ENCODE peak calls at places on chromosomes 13 and 19, in ten cellular contexts. One of them, this sample, is unnamed.

GRCh38 chr19:46428278-46429141 is at the start of gene PNMA8C:
- DNase-seq in astrocyte: peak; percentile 29
- DNase-seq in GM23248: peak; percentile 78
- DNase-seq in CD8-positive, alpha-beta memory T cell: peak; percentile 12
- DNase-seq in bronchial epithelial cell: no peak
- DNase-seq in psoas muscle: peak; percentile 74
- DNase-seq in mesendoderm: peak; percentile 90
- DNase-seq in neuronal stem cell: peak; percentile 89
- DNase-seq in fibroblast of lung: peak; percentile 52
- DNase-seq in GM06990: peak; percentile 70
- DNase-seq in this sample: peak; percentile 85

GRCh38 chr13:93752506-93752905 is 525.9 kb downstream of the GPC6 start:
- DNase-seq in bronchial epithelial cell: no peak
- DNase-seq in astrocyte: no peak
- DNase-seq in psoas muscle: no peak
- DNase-seq in neuronal stem cell: no peak
- DNase-seq in GM23248: peak; percentile 42
- DNase-seq in fibroblast of lung: no peak
- DNase-seq in GM06990: no peak
- DNase-seq in CD8-positive, alpha-beta memory T cell: no peak
- DNase-seq in mesendoderm: no peak
- DNase-seq in this sample: no peak

GRCh38 chr19:46718934-46719551 is 2.1 kb upstream of the PRKD2 start:
- DNase-seq in GM06990: peak; percentile 83
- DNase-seq in bronchial epithelial cell: no peak
- DNase-seq in mesendoderm: no peak
- DNase-seq in neuronal stem cell: no peak
- DNase-seq in fibroblast of lung: no peak
- DNase-seq in GM23248: no peak
- DNase-seq in psoas muscle: no peak
- DNase-seq in CD8-positive, alpha-beta memory T cell: no peak
- DNase-seq in astrocyte: no peak
- DNase-seq in this sample: no peak

GRCh38 chr19:5718579-5719273 is 1.2 kb downstream of the LONP1 start:
- DNase-seq in astrocyte: peak; percentile 80
- DNase-seq in neuronal stem cell: no peak
- DNase-seq in mesendoderm: peak; percentile 84
- DNase-seq in GM23248: peak; percentile 91
- DNase-seq in psoas muscle: no peak
- DNase-seq in GM06990: peak; percentile 41
- DNase-seq in bronchial epithelial cell: peak; percentile 78
- DNase-seq in CD8-positive, alpha-beta memory T cell: no peak
- DNase-seq in fibroblast of lung: peak; percentile 92
- DNase-seq in this sample: no peak

GRCh38 chr19:7904074-7905020 is 670 bp downstream of the MAP2K7 start:
- DNase-seq in mesendoderm: peak; percentile 46
- DNase-seq in GM06990: peak; percentile 69
- DNase-seq in psoas muscle: peak; percentile 70
- DNase-seq in neuronal stem cell: no peak
- DNase-seq in fibroblast of lung: no peak
- DNase-seq in CD8-positive, alpha-beta memory T cell: peak; percentile 85
- DNase-seq in astrocyte: no peak
- DNase-seq in GM23248: no peak
- DNase-seq in bronchial epithelial cell: no peak
- DNase-seq in this sample: no peak

GRCh38 chr13:41428155-41428554 is 29.2 kb upstream of the RGCC start:
- DNase-seq in astrocyte: no peak
- DNase-seq in psoas muscle: no peak
- DNase-seq in mesendoderm: peak; percentile 27
- DNase-seq in bronchial epithelial cell: no peak
- DNase-seq in GM06990: peak; percentile 6
- DNase-seq in neuronal stem cell: peak; percentile 6
- DNase-seq in CD8-positive, alpha-beta memory T cell: peak; percentile 36
- DNase-seq in fibroblast of lung: no peak
- DNase-seq in GM23248: peak; percentile 7
- DNase-seq in this sample: no peak

GRCh38 chr13:92989301-92989700 is 237.3 kb upstream of the GPC6 start:
- DNase-seq in GM06990: no peak
- DNase-seq in CD8-positive, alpha-beta memory T cell: no peak
- DNase-seq in GM23248: no peak
- DNase-seq in psoas muscle: no peak
- DNase-seq in bronchial epithelial cell: peak; percentile 13
- DNase-seq in fibroblast of lung: no peak
- DNase-seq in neuronal stem cell: no peak
- DNase-seq in mesendoderm: peak; percentile 30
- DNase-seq in astrocyte: peak; percentile 80
- DNase-seq in this sample: no peak

GRCh38 chr19:37594982-37595382 is 306 bp downstream of the ZNF540 start:
- DNase-seq in neuronal stem cell: no peak
- DNase-seq in GM23248: peak; percentile 80
- DNase-seq in CD8-positive, alpha-beta memory T cell: peak; percentile 48
- DNase-seq in fibroblast of lung: no peak
- DNase-seq in astrocyte: peak; percentile 74
- DNase-seq in bronchial epithelial cell: no peak
- DNase-seq in mesendoderm: no peak
- DNase-seq in psoas muscle: peak; percentile 71
- DNase-seq in GM06990: no peak
- DNase-seq in this sample: no peak

GRCh38 chr13:30616927-30617314 is 799 bp upstream of the USPL1 start:
- DNase-seq in neuronal stem cell: no peak
- DNase-seq in CD8-positive, alpha-beta memory T cell: peak; percentile 21
- DNase-seq in GM23248: peak; percentile 91
- DNase-seq in bronchial epithelial cell: peak; percentile 78
- DNase-seq in fibroblast of lung: peak; percentile 96
- DNase-seq in astrocyte: peak; percentile 92
- DNase-seq in psoas muscle: no peak
- DNase-seq in GM06990: no peak
- DNase-seq in mesendoderm: peak; percentile 95
- DNase-seq in this sample: peak; percentile 27

GRCh38 chr13:31261241-31261640 is 61.5 kb downstream of the B3GLCT start:
- DNase-seq in neuronal stem cell: no peak
- DNase-seq in fibroblast of lung: no peak
- DNase-seq in astrocyte: no peak
- DNase-seq in mesendoderm: peak; percentile 31
- DNase-seq in GM23248: no peak
- DNase-seq in bronchial epithelial cell: peak; percentile 29
- DNase-seq in GM06990: no peak
- DNase-seq in psoas muscle: no peak
- DNase-seq in CD8-positive, alpha-beta memory T cell: no peak
- DNase-seq in this sample: no peak

GRCh38 chr19:55216461-55217198 is 7.3 kb upstream of the PTPRH start:
- DNase-seq in astrocyte: peak; percentile 100
- DNase-seq in psoas muscle: peak; percentile 79
- DNase-seq in bronchial epithelial cell: peak; percentile 99
- DNase-seq in GM23248: peak; percentile 100
- DNase-seq in CD8-positive, alpha-beta memory T cell: peak; percentile 30
- DNase-seq in GM06990: peak; percentile 43
- DNase-seq in fibroblast of lung: peak; percentile 99
- DNase-seq in mesendoderm: peak; percentile 99
- DNase-seq in neuronal stem cell: peak; percentile 81
- DNase-seq in this sample: peak; percentile 93

GRCh38 chr19:41016488-41017071 is 25.5 kb downstream of the CYP2B6 start:
- DNase-seq in GM06990: no peak
- DNase-seq in GM23248: no peak
- DNase-seq in fibroblast of lung: no peak
- DNase-seq in CD8-positive, alpha-beta memory T cell: no peak
- DNase-seq in psoas muscle: no peak
- DNase-seq in neuronal stem cell: no peak
- DNase-seq in astrocyte: no peak
- DNase-seq in bronchial epithelial cell: no peak
- DNase-seq in mesendoderm: no peak
- DNase-seq in this sample: no peak

GRCh38 chr19:27742041-27742440 is 1470.9 kb downstream of the UQCRFS1 start:
- DNase-seq in CD8-positive, alpha-beta memory T cell: no peak
- DNase-seq in neuronal stem cell: no peak
- DNase-seq in fibroblast of lung: no peak
- DNase-seq in psoas muscle: no peak
- DNase-seq in GM23248: no peak
- DNase-seq in GM06990: no peak
- DNase-seq in astrocyte: peak; percentile 44
- DNase-seq in bronchial epithelial cell: no peak
- DNase-seq in mesendoderm: no peak
- DNase-seq in this sample: no peak

DNA sequence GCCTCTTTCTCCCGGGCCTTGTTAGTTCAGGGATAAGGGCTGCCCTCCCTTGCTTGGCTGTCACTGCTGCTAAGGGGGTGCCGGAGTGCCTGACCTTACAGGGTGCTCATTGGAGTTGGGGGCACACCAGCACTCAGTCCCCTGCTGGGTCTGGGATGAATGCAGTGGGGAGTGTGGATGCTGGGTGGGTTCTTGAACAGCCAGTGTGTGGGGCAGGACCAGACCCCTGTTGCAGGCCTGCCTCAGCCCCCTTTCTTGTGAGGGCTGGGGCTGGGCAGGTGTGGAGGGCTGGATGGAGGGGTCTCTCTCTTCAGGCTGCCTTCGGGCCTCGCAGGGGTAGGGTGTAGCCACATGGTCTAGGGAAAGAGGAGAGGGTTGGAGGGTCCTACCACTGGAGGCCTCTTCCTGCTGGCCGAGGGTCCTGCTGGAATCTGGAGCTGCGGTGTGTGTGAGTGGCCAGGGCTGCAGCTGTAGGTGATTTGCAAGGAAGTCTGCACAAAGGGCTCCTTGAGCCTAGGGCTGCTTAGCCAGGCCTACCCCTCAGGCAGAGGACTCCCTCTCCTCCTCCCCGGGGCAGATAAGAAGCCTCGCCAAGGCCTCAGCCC is 3.2 kb downstream of the CEBPA start:
- DNase-seq in bronchial epithelial cell: no peak
- DNase-seq in CD8-positive, alpha-beta memory T cell: no peak
- DNase-seq in GM23248: no peak
- DNase-seq in psoas muscle: no peak
- DNase-seq in neuronal stem cell: no peak
- DNase-seq in astrocyte: no peak
- DNase-seq in fibroblast of lung: no peak
- DNase-seq in GM06990: no peak
- DNase-seq in mesendoderm: no peak
- DNase-seq in this sample: no peak
- H3K27me3 ChIP-seq in bronchial epithelial cell: no peaks in the 10 kb centered on the region
- H3K27me3 ChIP-seq in CD8-positive, alpha-beta memory T cell: peaks cover 18% of the 10 kb centered on the region
- H3K27me3 ChIP-seq in GM23248: peaks cover 31% of the 10 kb centered on the region
- H3K27me3 ChIP-seq in psoas muscle: no peaks in the 10 kb centered on the region
- H3K27me3 ChIP-seq in neuronal stem cell: peaks cover 38% of the 10 kb centered on the region
- H3K27me3 ChIP-seq in astrocyte: peaks cover 35% of the 10 kb centered on the region
- H3K27me3 ChIP-seq in fibroblast of lung: peaks cover 35% of the 10 kb centered on the region
- H3K27me3 ChIP-seq in GM06990: peaks cover 5% of the 10 kb centered on the region
- H3K27me3 ChIP-seq in mesendoderm: peaks cover 28% of the 10 kb centered on the region
- H3K27me3 ChIP-seq in this sample: peaks cover 21% of the 10 kb centered on the region

DNA sequence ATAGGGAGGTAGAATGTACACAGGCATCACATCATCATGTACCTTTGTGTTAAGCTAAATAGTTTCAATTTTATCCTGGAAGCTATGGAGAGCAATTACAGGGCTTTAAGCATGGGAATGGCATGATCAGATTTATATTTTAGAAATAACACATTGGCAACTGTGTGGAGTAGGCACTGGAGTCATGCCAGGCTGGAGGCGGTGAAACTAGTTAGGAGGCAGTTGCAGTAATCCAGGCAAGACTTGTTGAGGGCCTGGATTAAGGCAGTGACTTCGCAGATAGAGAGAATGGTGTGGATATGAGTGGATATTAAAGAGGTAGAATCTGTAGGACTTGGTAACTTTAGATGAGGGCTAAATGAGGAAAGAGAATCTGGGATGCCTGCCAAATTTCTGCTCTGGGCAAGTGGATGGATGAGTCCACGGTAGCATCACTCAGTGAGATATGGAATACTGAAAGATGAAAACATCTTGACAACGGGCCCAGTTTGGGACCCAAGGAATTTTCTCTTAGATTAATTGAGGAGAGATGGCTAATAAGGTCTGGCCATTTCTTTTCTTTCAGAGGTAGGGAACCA is 506.2 kb downstream of the FGF9 start:
- DNase-seq in bronchial epithelial cell: no peak
- DNase-seq in GM23248: no peak
- DNase-seq in astrocyte: no peak
- DNase-seq in GM06990: no peak
- DNase-seq in mesendoderm: no peak
- DNase-seq in psoas muscle: no peak
- DNase-seq in neuronal stem cell: no peak
- DNase-seq in fibroblast of lung: peak; percentile 7
- DNase-seq in CD8-positive, alpha-beta memory T cell: no peak
- DNase-seq in this sample: no peak
- H3K4me3 ChIP-seq in bronchial epithelial cell: no peak overlapping the region
- H3K4me3 ChIP-seq in GM23248: no peak overlapping the region
- H3K4me3 ChIP-seq in astrocyte: no peak overlapping the region
- H3K4me3 ChIP-seq in GM06990: no peak overlapping the region
- H3K4me3 ChIP-seq in mesendoderm: no peak overlapping the region
- H3K4me3 ChIP-seq in psoas muscle: no peak overlapping the region
- H3K4me3 ChIP-seq in neuronal stem cell: no peak overlapping the region
- H3K4me3 ChIP-seq in fibroblast of lung: no peak overlapping the region
- H3K4me3 ChIP-seq in CD8-positive, alpha-beta memory T cell: no peak overlapping the region
- H3K4me3 ChIP-seq in this sample: no peak overlapping the region

DNA sequence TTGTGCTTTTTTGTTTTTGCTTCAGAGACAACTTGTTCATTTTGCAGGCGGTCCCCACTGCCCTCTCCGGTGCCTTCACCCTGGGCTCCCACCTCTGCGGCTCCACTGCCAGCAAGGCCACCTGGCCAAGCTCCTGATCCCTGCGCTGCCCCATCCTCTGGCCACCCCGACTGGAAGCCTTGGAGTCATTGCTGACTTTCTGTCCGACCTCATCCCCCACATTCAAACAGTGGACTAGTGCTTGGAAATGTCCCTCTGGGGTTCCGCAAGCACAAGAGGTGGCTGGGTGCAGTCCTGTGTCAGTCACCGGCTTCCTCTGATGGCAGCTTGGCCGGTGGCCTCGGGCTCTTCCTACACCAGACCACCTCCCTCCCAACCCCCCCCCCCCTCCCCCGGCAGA is 17.0 kb downstream of the IL17D start:
- DNase-seq in CD8-positive, alpha-beta memory T cell: no peak
- DNase-seq in fibroblast of lung: no peak
- DNase-seq in psoas muscle: no peak
- DNase-seq in GM23248: no peak
- DNase-seq in astrocyte: no peak
- DNase-seq in GM06990: no peak
- DNase-seq in neuronal stem cell: no peak
- DNase-seq in bronchial epithelial cell: no peak
- DNase-seq in mesendoderm: no peak
- DNase-seq in this sample: no peak
- H3K27me3 ChIP-seq in CD8-positive, alpha-beta memory T cell: peaks cover 6% of the 10 kb centered on the region
- H3K27me3 ChIP-seq in fibroblast of lung: no peaks in the 10 kb centered on the region
- H3K27me3 ChIP-seq in psoas muscle: peaks cover 8% of the 10 kb centered on the region
- H3K27me3 ChIP-seq in GM23248: peaks cover 6% of the 10 kb centered on the region
- H3K27me3 ChIP-seq in astrocyte: peaks cover 8% of the 10 kb centered on the region
- H3K27me3 ChIP-seq in GM06990: no peaks in the 10 kb centered on the region
- H3K27me3 ChIP-seq in neuronal stem cell: peaks cover 8% of the 10 kb centered on the region
- H3K27me3 ChIP-seq in bronchial epithelial cell: peaks cover 4% of the 10 kb centered on the region
- H3K27me3 ChIP-seq in mesendoderm: no peaks in the 10 kb centered on the region
- H3K27me3 ChIP-seq in this sample: peaks cover 3% of the 10 kb centered on the region

DNA sequence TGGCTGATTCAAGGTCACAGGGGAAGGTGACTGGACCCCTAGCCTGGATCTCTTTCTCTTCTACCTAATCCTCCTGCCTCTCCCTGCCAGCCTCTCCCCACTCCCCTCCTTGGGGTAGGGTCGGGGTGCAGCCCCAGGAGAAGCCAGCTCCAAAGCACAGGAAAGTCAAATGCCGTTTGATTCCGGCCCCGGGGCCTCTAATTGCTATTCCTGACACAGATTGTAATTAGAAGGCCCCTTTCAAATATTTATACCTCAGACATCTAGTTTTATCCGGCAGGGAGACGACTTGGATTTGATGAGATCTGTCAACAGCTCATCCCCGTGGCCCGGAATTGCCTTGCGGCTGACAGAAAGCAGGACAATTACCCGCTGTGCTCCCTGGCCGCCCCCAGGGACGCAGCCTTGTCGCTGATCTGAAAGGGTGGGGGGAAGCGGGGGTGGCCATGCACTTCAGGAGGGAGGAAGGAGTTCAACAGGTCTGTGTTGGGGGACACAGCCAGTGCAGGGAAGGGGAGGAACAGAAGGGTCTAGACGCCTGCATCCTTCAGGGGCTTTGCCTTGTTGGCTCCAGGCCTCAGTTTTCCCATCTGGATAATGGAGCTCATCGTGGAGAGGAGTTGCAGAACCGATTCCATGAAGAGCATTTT is 1.9 kb upstream of the SHD start:
- DNase-seq in bronchial epithelial cell: no peak
- DNase-seq in GM06990: no peak
- DNase-seq in CD8-positive, alpha-beta memory T cell: no peak
- DNase-seq in mesendoderm: no peak
- DNase-seq in neuronal stem cell: no peak
- DNase-seq in GM23248: no peak
- DNase-seq in fibroblast of lung: no peak
- DNase-seq in psoas muscle: no peak
- DNase-seq in astrocyte: no peak
- DNase-seq in this sample: no peak
- H3K4me3 ChIP-seq in bronchial epithelial cell: no peak overlapping the region
- H3K4me3 ChIP-seq in GM06990: no peak overlapping the region
- H3K4me3 ChIP-seq in CD8-positive, alpha-beta memory T cell: no peak overlapping the region
- H3K4me3 ChIP-seq in mesendoderm: no peak overlapping the region
- H3K4me3 ChIP-seq in neuronal stem cell: no peak overlapping the region
- H3K4me3 ChIP-seq in GM23248: no peak overlapping the region
- H3K4me3 ChIP-seq in fibroblast of lung: no peak overlapping the region
- H3K4me3 ChIP-seq in psoas muscle: no peak overlapping the region
- H3K4me3 ChIP-seq in astrocyte: no peak overlapping the region
- H3K4me3 ChIP-seq in this sample: no peak overlapping the region